ENCODE peak calls at places on chromosome 12, in eight cellular contexts. I, G, O, J, N, B, C and R are unnamed samples.

GRCh38 chr12:108685469-108686247 is 45.7 kb downstream of the CORO1C start:
- DNase-seq in I (peak), G (no peak), O (no peak), J (no peak), N (no peak), B (no peak), C (no peak), R (no peak)

GRCh38 chr12:43208221-43208620 is 343.8 kb downstream of the ADAMTS20 start:
- DNase-seq in I (no peak), G (no peak), O (no peak), J (no peak), N (no peak), B (no peak), C (no peak), R (no peak)

GRCh38 chr12:3882896-3883564 is 9.8 kb upstream of the PARP11 start:
- DNase-seq in I (no peak), G (no peak), O (no peak), J (no peak), N (peak), B (no peak), C (no peak), R (no peak)

GRCh38 chr12:32542550-32543229 is 136.4 kb upstream of the DNM1L start:
- DNase-seq in I (no peak), G (no peak), O (no peak), J (no peak), N (no peak), B (no peak), C (no peak), R (no peak)

GRCh38 chr12:113684053-113684907 is 212.6 kb upstream of the LHX5 start:
- DNase-seq in I (no peak), G (no peak), O (no peak), J (no peak), N (no peak), B (no peak), C (no peak), R (no peak)

GRCh38 chr12:30863839-30864238 is 62.7 kb upstream of the TSPAN11 start:
- DNase-seq in I (no peak), G (no peak), O (no peak), J (no peak), N (no peak), B (no peak), C (no peak), R (no peak)

GRCh38 chr12:121576851-121577391 is 3.9 kb downstream of the KDM2B start:
- DNase-seq in I (no peak), G (no peak), O (no peak), J (no peak), N (no peak), B (no peak), C (no peak), R (no peak)

GRCh38 chr12:103924761-103925641 is 5.2 kb upstream of the HSP90B1 start:
- DNase-seq in I (peak), G (no peak), O (no peak), J (no peak), N (no peak), B (no peak), C (peak), R (no peak)

GRCh38 chr12:3150820-3151590 is 73.8 kb downstream of the TSPAN9 start:
- DNase-seq in I (peak), G (no peak), O (no peak), J (no peak), N (no peak), B (no peak), C (no peak), R (no peak)